ENCODE peak calls at places on chromosomes 3 and 15, in four cellular contexts. G, D, F and B are unnamed samples.

GRCh38 chr3:141769171-141769894 is 6.1 kb downstream of the GRK7 start:
- DNase-seq in D (no peak), G (no peak), F (no peak), B (no peak)

GRCh38 chr3:153162513-153163348 is 705 bp downstream of the RAP2B start:
- DNase-seq in G (peak; percentile 37), F (peak; percentile 66), D (peak; percentile 41), B (peak; percentile 13)

GRCh38 chr3:180678231-180678630 is 1.1 kb downstream of the CCDC39 start:
- DNase-seq in F (no peak), G (no peak), D (no peak), B (no peak)

GRCh38 chr15:29618586-29618985 is 203.7 kb downstream of the TJP1 start:
- DNase-seq in D (no peak), F (no peak), G (no peak), B (no peak)

GRCh38 chr15:83845230-83845629 is 191.3 kb downstream of the ADAMTSL3 start:
- DNase-seq in G (no peak), F (no peak), D (no peak), B (no peak)

GRCh38 chr15:71011503-71012155 is 103.6 kb upstream of the THSD4 start:
- DNase-seq in G (no peak), D (peak; percentile 8), F (no peak), B (no peak)

GRCh38 chr3:186519021-186519658 is 25.0 kb downstream of the CRYGS start:
- DNase-seq in G (no peak), D (no peak), F (no peak), B (no peak)

GRCh38 chr3:50652709-50653108 is 22.0 kb upstream of the DOCK3 start:
- DNase-seq in F (peak; percentile 80), D (peak; percentile 33), G (no peak), B (peak; percentile 37)

GRCh38 chr15:87816016-87816415 is 440.5 kb downstream of the NTRK3 start:
- DNase-seq in G (no peak), F (no peak), D (no peak), B (no peak)

GRCh38 chr3:126433496-126434263 is 39.0 kb downstream of the CFAP100 start:
- DNase-seq in D (no peak), F (peak; percentile 75), G (no peak), B (peak; percentile 69)

GRCh38 chr15:78831229-78832207 is 20.3 kb upstream of the ADAMTS7 start:
- DNase-seq in D (no peak), F (no peak), G (no peak), B (no peak)

GRCh38 chr3:9878700-9879099 is 1.4 kb downstream of the CIDEC start:
- DNase-seq in F (no peak), G (no peak), D (no peak), B (no peak)

GRCh38 chr3:51311055-51311454 is 74.0 kb upstream of the MANF start:
- DNase-seq in G (no peak), F (no peak), D (no peak), B (no peak)

GRCh38 chr15:91855684-91856553 is 2.4 kb downstream of the SLCO3A1 start:
- DNase-seq in D (peak; percentile 38), F (no peak), G (no peak), B (no peak)

GRCh38 chr15:73994912-73995622 is 551 bp downstream of the PML start:
- DNase-seq in D (no peak), G (no peak), F (peak; percentile 69), B (no peak)

GRCh38 chr3:16430717-16431630 is 82.5 kb downstream of the RFTN1 start:
- DNase-seq in D (no peak), F (no peak), G (no peak), B (no peak)

GRCh38 chr3:193774272-193774915 is 181.4 kb downstream of the OPA1 start:
- DNase-seq in D (no peak), G (no peak), F (no peak), B (no peak)

GRCh38 chr3:67509471-67510075 is 144.8 kb downstream of the SUCLG2 start:
- DNase-seq in F (no peak), G (no peak), D (no peak), B (no peak)

GRCh38 chr3:45795509-45795881 is 841 bp downstream of the SLC6A20 start:
- DNase-seq in F (no peak), G (no peak), D (no peak), B (no peak)

GRCh38 chr3:189160519-189161309 is 11.1 kb upstream of the TPRG1 start:
- DNase-seq in G (no peak), D (no peak), F (no peak), B (no peak)

GRCh38 chr3:70933105-70933810 is 620.8 kb upstream of the MDFIC2 start:
- DNase-seq in F (no peak), G (no peak), D (no peak), B (no peak)

GRCh38 chr3:101943028-101943427 is 93.7 kb downstream of the NFKBIZ start:
- DNase-seq in D (no peak), F (no peak), G (no peak), B (no peak)

GRCh38 chr3:17258823-17259436 is 374.2 kb downstream of the PLCL2 start:
- DNase-seq in D (peak; percentile 23), F (no peak), G (no peak), B (peak; percentile 5)

GRCh38 chr3:25507811-25508210 is 79.7 kb downstream of the RARB start:
- DNase-seq in G (no peak), F (no peak), D (no peak), B (no peak)

GRCh38 chr15:87736921-87737389 is 519.6 kb downstream of the NTRK3 start:
- DNase-seq in G (no peak), D (no peak), F (no peak), B (no peak)

GRCh38 chr15:73867956-73868355 is 5.4 kb upstream of the TBC1D21 start:
- DNase-seq in D (no peak), G (no peak), F (no peak), B (no peak)

GRCh38 chr3:65979152-65979551 is 59.6 kb downstream of the MAGI1 start:
- DNase-seq in G (no peak), F (no peak), D (no peak), B (no peak)

GRCh38 chr15:79849789-79850188 is 47.0 kb downstream of the MTHFS start:
- DNase-seq in G (peak; percentile 3), F (no peak), D (peak; percentile 58), B (no peak)

GRCh38 chr3:129603561-129603942 is 2.9 kb downstream of the PLXND1 start:
- DNase-seq in G (no peak), F (no peak), D (no peak), B (no peak)